ENCODE peak calls at places on chromosomes 11 and 22, in four cellular contexts. D is iris pigment epithelial cell, Q is GOT3, M is NCI-H1092. T is an unnamed sample.

GRCh38 chr11:69662021-69662698 is 13.0 kb downstream of the LTO1 start:
- DNase-seq in D (no peak), Q (no peak), M (no peak), T (peak)

GRCh38 chr11:44564198-44564597 is 1.3 kb upstream of the CD82 start:
- DNase-seq in D (no peak), Q (no peak), M (peak), T (no peak)

GRCh38 chr22:25186140-25186539 is 13.5 kb upstream of the CRYBB3 start:
- DNase-seq in D (no peak), Q (no peak), M (no peak), T (no peak)

GRCh38 chr11:126307706-126308105 is 3.8 kb downstream of the DCPS start:
- DNase-seq in D (peak), Q (no peak), M (peak), T (no peak)

GRCh38 chr11:124832571-124832970 is 32.4 kb upstream of the MSANTD2 start:
- DNase-seq in D (no peak), Q (no peak), M (no peak), T (no peak)

GRCh38 chr11:74000307-74000630 is 8.6 kb downstream of the UCP3 start:
- DNase-seq in D (no peak), Q (no peak), M (no peak), T (no peak)

GRCh38 chr11:35990170-35990569 is 46.3 kb downstream of the LDLRAD3 start:
- DNase-seq in D (no peak), Q (no peak), M (no peak), T (no peak)

GRCh38 chr11:66289548-66290331 is 797 bp upstream of the YIF1A start:
- DNase-seq in D (no peak), Q (no peak), M (no peak), T (peak)

GRCh38 chr11:75105462-75105925 is 8.8 kb upstream of the OR2AT4 start:
- DNase-seq in D (peak), Q (no peak), M (no peak), T (no peak)

GRCh38 chr11:11672764-11673163 is 51.0 kb upstream of the GALNT18 start:
- DNase-seq in D (no peak), Q (no peak), M (no peak), T (no peak)

GRCh38 chr22:49626361-49627216 is 201.1 kb downstream of the BRD1 start:
- DNase-seq in D (no peak), Q (no peak), M (no peak), T (no peak)

GRCh38 chr11:27227744-27228143 is 135.3 kb downstream of the CCDC34 start:
- DNase-seq in D (no peak), Q (no peak), M (peak), T (no peak)

GRCh38 chr11:120660024-120660565 is 148.5 kb downstream of the GRIK4 start:
- DNase-seq in D (peak), Q (no peak), M (no peak), T (no peak)

GRCh38 chr11:92681606-92682005 is 287.8 kb upstream of the MTNR1B start:
- DNase-seq in D (no peak), Q (no peak), M (no peak), T (no peak)

GRCh38 chr11:20397281-20397680 is 9.8 kb downstream of the PRMT3 start:
- DNase-seq in D (peak), Q (no peak), M (peak), T (no peak)

GRCh38 chr22:26770624-26771023 is 113.2 kb downstream of the MIAT start:
- DNase-seq in D (peak), Q (no peak), M (no peak), T (no peak)

GRCh38 chr11:129992161-129992944 is 10.3 kb downstream of the PRDM10 start:
- DNase-seq in D (peak), Q (no peak), M (peak), T (no peak)

GRCh38 chr11:46675288-46675851 is 25.0 kb downstream of the ARHGAP1 start:
- DNase-seq in D (peak), Q (peak), M (no peak), T (peak)

GRCh38 chr11:105100206-105100605 is 39.4 kb downstream of the CARD18 start:
- DNase-seq in D (peak), Q (no peak), M (no peak), T (no peak)